ENCODE peak calls at places on chromosomes 13 and 19, in nine cellular contexts. Q is Right ventricle myocardium superior; Z is NCI-H1417; L is activated CD4-positive, alpha-beta T cell treated with anti-CD3 and anti-CD28 coated beads, Interleukin-2, amount 50 U/mL, for 4 hours; F is anterior cingulate cortex; A is kidney tubule cell; K is effector memory CD8-positive, alpha-beta T cell; P is lower leg skin; M is stimulated activated CD8-positive, alpha-beta memory T cell treated with anti-CD3 and anti-CD28 coated beads, Interleukin-7, amount 100 ng/mL, for 1 hour. O is an unnamed sample.
A peak's percentile ranks its signal among the peaks of the same experiment; 100 is the strongest.

GRCh38 chr13:94708031-94708571 is 4.2 kb downstream of the SOX21 start:
- DNase-seq in Q (no peak), Z (no peak), L (no peak), F (peak; percentile 21), A (no peak), K (no peak), P (no peak), M (no peak), O (no peak)

GRCh38 chr13:25916119-25916518 is 135.7 kb downstream of the SHISA2 start:
- DNase-seq in Q (no peak), Z (no peak), L (no peak), F (no peak), A (no peak), K (no peak), P (no peak), M (no peak), O (no peak)

GRCh38 chr13:95235944-95236343 is 65.3 kb downstream of the ABCC4 start:
- DNase-seq in Q (no peak), Z (no peak), L (no peak), F (no peak), A (no peak), K (no peak), P (no peak), M (no peak), O (no peak)

GRCh38 chr19:35272122-35272715 is 3.5 kb downstream of the USF2 start:
- DNase-seq in Q (peak; percentile 66), Z (no peak), L (no peak), F (no peak), A (no peak), K (no peak), P (no peak), M (no peak), O (no peak)

GRCh38 chr13:44523176-44524017 is 52.7 kb downstream of the TSC22D1 start:
- DNase-seq in Q (no peak), Z (no peak), L (no peak), F (no peak), A (peak; percentile 87), K (no peak), P (no peak), M (no peak), O (peak; percentile 91)

GRCh38 chr13:45219938-45220375 is 19.1 kb upstream of the KCTD4 start:
- DNase-seq in Q (no peak), Z (no peak), L (no peak), F (no peak), A (peak; percentile 95), K (no peak), P (no peak), M (no peak), O (peak; percentile 98)

GRCh38 chr19:15404097-15404779 is 14.6 kb downstream of the AKAP8L start:
- DNase-seq in Q (no peak), Z (no peak), L (no peak), F (no peak), A (no peak), K (no peak), P (no peak), M (no peak), O (no peak)

GRCh38 chr13:67303661-67304333 is 73.7 kb upstream of the PCDH9 start:
- DNase-seq in Q (no peak), Z (no peak), L (no peak), F (no peak), A (peak; percentile 22), K (no peak), P (no peak), M (no peak), O (peak; percentile 36)

GRCh38 chr13:19618925-19619324 is 14.5 kb upstream of the MPHOSPH8 start:
- DNase-seq in Q (no peak), Z (no peak), L (no peak), F (no peak), A (peak; percentile 44), K (no peak), P (no peak), M (no peak), O (no peak)

GRCh38 chr19:29278716-29279115 is 65.8 kb upstream of the UQCRFS1 start:
- DNase-seq in Q (no peak), Z (no peak), L (no peak), F (no peak), A (no peak), K (no peak), P (no peak), M (no peak), O (no peak)

GRCh38 chr13:41268764-41269163 is 5.4 kb upstream of the MTRF1 start:
- DNase-seq in Q (no peak), Z (no peak), L (no peak), F (no peak), A (peak; percentile 47), K (no peak), P (no peak), M (no peak), O (peak; percentile 33)

GRCh38 chr13:101267656-101268055 is 148.7 kb downstream of the NALCN start:
- DNase-seq in Q (no peak), Z (no peak), L (no peak), F (no peak), A (peak; percentile 94), K (no peak), P (no peak), M (no peak), O (peak; percentile 32)

GRCh38 chr19:850221-850978 is 1.7 kb upstream of the ELANE start:
- DNase-seq in Q (peak; percentile 96), Z (peak; percentile 90), L (no peak), F (no peak), A (peak; percentile 21), K (no peak), P (peak; percentile 86), M (no peak), O (no peak)

GRCh38 chr19:35136231-35136630 is 1.4 kb upstream of the LGI4 start:
- DNase-seq in Q (no peak), Z (no peak), L (no peak), F (no peak), A (no peak), K (no peak), P (no peak), M (no peak), O (no peak)

GRCh38 chr19:18153555-18154134 is 682 bp downstream of the PIK3R2 start:
- DNase-seq in Q (no peak), Z (peak; percentile 31), L (no peak), F (no peak), A (no peak), K (no peak), P (no peak), M (no peak), O (no peak)

GRCh38 chr13:32988588-32989256 is 27.5 kb upstream of the KL start:
- DNase-seq in Q (no peak), Z (no peak), L (no peak), F (no peak), A (no peak), K (no peak), P (no peak), M (no peak), O (no peak)

GRCh38 chr13:106184778-106185177 is 350.7 kb downstream of the EFNB2 start:
- DNase-seq in Q (no peak), Z (no peak), L (no peak), F (no peak), A (no peak), K (no peak), P (no peak), M (no peak), O (no peak)

GRCh38 chr19:38729653-38730469 is 14.4 kb downstream of the CAPN12 start:
- DNase-seq in Q (peak; percentile 86), Z (peak; percentile 34), L (peak; percentile 76), F (no peak), A (peak; percentile 67), K (peak; percentile 75), P (peak; percentile 34), M (peak; percentile 49), O (peak; percentile 43)

GRCh38 chr19:39830847-39831246 is 3.1 kb downstream of the DYRK1B start:
- DNase-seq in Q (no peak), Z (no peak), L (no peak), F (no peak), A (no peak), K (no peak), P (no peak), M (no peak), O (no peak)

GRCh38 chr13:114219406-114219805 is 15.3 kb upstream of the CDC16 start:
- DNase-seq in Q (no peak), Z (no peak), L (no peak), F (no peak), A (no peak), K (no peak), P (no peak), M (no peak), O (no peak)

GRCh38 chr19:55830656-55831055 is 1.1 kb downstream of the NLRP11 start:
- DNase-seq in Q (no peak), Z (no peak), L (no peak), F (no peak), A (no peak), K (no peak), P (no peak), M (no peak), O (no peak)

GRCh38 chr13:74871671-74872070 is 610.3 kb downstream of the TBC1D4 start:
- DNase-seq in Q (no peak), Z (no peak), L (no peak), F (no peak), A (no peak), K (no peak), P (no peak), M (no peak), O (no peak)

GRCh38 chr19:29666634-29667389 is 1.6 kb downstream of the PLEKHF1 start:
- DNase-seq in Q (peak; percentile 87), Z (no peak), L (no peak), F (no peak), A (peak; percentile 58), K (no peak), P (peak; percentile 68), M (no peak), O (peak; percentile 29)

GRCh38 chr19:12778020-12778904 is 2.9 kb upstream of the HOOK2 start:
- DNase-seq in Q (peak; percentile 87), Z (peak; percentile 92), L (no peak), F (no peak), A (peak; percentile 78), K (no peak), P (peak; percentile 70), M (no peak), O (peak; percentile 79)

GRCh38 chr13:113453962-113454361 is 674 bp upstream of the ADPRHL1 start:
- DNase-seq in Q (no peak), Z (no peak), L (no peak), F (no peak), A (no peak), K (no peak), P (no peak), M (no peak), O (no peak)

GRCh38 chr19:46000497-46001246 is 5.4 kb downstream of the CCDC61 start:
- DNase-seq in Q (no peak), Z (peak; percentile 30), L (peak; percentile 84), F (no peak), A (no peak), K (peak; percentile 50), P (no peak), M (peak; percentile 40), O (no peak)

GRCh38 chr13:78193853-78194252 is 275.2 kb upstream of the EDNRB start:
- DNase-seq in Q (no peak), Z (no peak), L (no peak), F (no peak), A (peak; percentile 89), K (no peak), P (no peak), M (no peak), O (no peak)

GRCh38 chr13:111390522-111391270 is 70.3 kb downstream of the TEX29 start:
- DNase-seq in Q (no peak), Z (no peak), L (no peak), F (no peak), A (no peak), K (no peak), P (no peak), M (no peak), O (no peak)

GRCh38 chr19:15047680-15048079 is 1.6 kb upstream of the CASP14 start:
- DNase-seq in Q (no peak), Z (no peak), L (no peak), F (no peak), A (no peak), K (no peak), P (no peak), M (no peak), O (no peak)

GRCh38 chr19:35744335-35744687 is 907 bp downstream of the U2AF1L4 start:
- DNase-seq in Q (no peak), Z (no peak), L (no peak), F (no peak), A (no peak), K (no peak), P (no peak), M (no peak), O (no peak)

GRCh38 chr13:39073983-39074382 is 35.7 kb downstream of the NHLRC3 start:
- DNase-seq in Q (no peak), Z (no peak), L (no peak), F (no peak), A (no peak), K (no peak), P (no peak), M (no peak), O (peak; percentile 5)

O was measured in mammary epithelial cell.